ENCODE peak calls at places on chromosomes 11 and 22, in eight cellular contexts. L is putamen, P is RCC 7860, I is GM23248, C is NT2/D1, X is T-helper 9 cell, U is EL, Z is ELR. W is an unnamed sample.

GRCh38 chr11:69442807-69443137 is 38.7 kb upstream of the LINC01488 start:
- DNase-seq in L (no peak), Z (peak), P (no peak), C (no peak), I (peak), U (peak), X (no peak), W (no peak)

GRCh38 chr11:132549001-132549400 is 983.3 kb downstream of the OPCML start:
- DNase-seq in I (no peak), L (no peak), Z (peak), P (peak), X (no peak), C (no peak), U (peak), W (no peak)

GRCh38 chr11:134363592-134363991 is 31.8 kb downstream of the GLB1L2 start:
- DNase-seq in U (no peak), I (no peak), P (no peak), X (no peak), C (no peak), L (no peak), Z (no peak), W (no peak)

GRCh38 chr22:45082795-45083194 is 73.0 kb upstream of the PHF21B start:
- DNase-seq in Z (peak), C (peak), P (no peak), U (peak), X (no peak), I (peak), L (no peak), W (no peak)

GRCh38 chr11:126282361-126282741 is 542 bp upstream of the TIRAP start:
- DNase-seq in L (peak), X (peak), Z (peak), P (no peak), U (peak), I (peak), C (no peak), W (peak)

GRCh38 chr22:20239951-20240773 is 28.0 kb downstream of the RTN4R start:
- DNase-seq in U (no peak), C (no peak), Z (no peak), I (no peak), L (peak), P (no peak), X (no peak), W (peak)

GRCh38 chr11:13140873-13141655 is 131.9 kb downstream of the RASSF10 start:
- DNase-seq in U (no peak), X (no peak), P (peak), C (no peak), L (no peak), Z (no peak), I (peak), W (peak)

GRCh38 chr11:126992804-126993111 is 7.8 kb downstream of the KIRREL3 start:
- DNase-seq in I (peak), Z (peak), P (peak), X (no peak), C (no peak), L (no peak), U (peak), W (no peak)

GRCh38 chr11:92707173-92707619 is 262.3 kb upstream of the MTNR1B start:
- DNase-seq in X (no peak), P (no peak), L (no peak), Z (no peak), U (no peak), C (no peak), I (no peak), W (no peak)

GRCh38 chr22:50576806-50577696 is 1.2 kb downstream of the CPT1B start:
- DNase-seq in C (no peak), Z (no peak), U (no peak), P (no peak), L (no peak), I (no peak), X (no peak), W (no peak)

GRCh38 chr11:48043111-48043997 is 63.0 kb downstream of the PTPRJ start:
- DNase-seq in I (no peak), L (no peak), C (no peak), U (no peak), X (no peak), Z (no peak), P (no peak), W (no peak)

W was measured in midbrain.